ENCODE peak calls at places on chromosomes 12 and 14, in four cellular contexts. Q is stimulated activated effector memory CD8-positive, alpha-beta T cell treated with anti-CD3 and anti-CD28 coated beads, Interleukin-12 subunit alpha, Interleukin-12 subunit beta, amount 100 ng/mL, for 72 hours; P is GDM1; Z is foreskin fibroblast. T is an unnamed sample.

GRCh38 chr12:89472508-89472907 is 52.1 kb downstream of the GALNT4 start:
- DNase-seq in Q (no peak), P (no peak), Z (peak), T (no peak)

GRCh38 chr14:80136358-80136757 is 74.9 kb downstream of the DIO2 start:
- DNase-seq in Q (no peak), P (no peak), Z (no peak), T (no peak)

GRCh38 chr14:100147181-100147631 is 12.2 kb downstream of the DEGS2 start:
- DNase-seq in Q (peak), P (peak), Z (no peak), T (no peak)

GRCh38 chr12:101663298-101663697 is 34.1 kb upstream of the CHPT1 start:
- DNase-seq in Q (no peak), P (no peak), Z (no peak), T (no peak)

GRCh38 chr12:21476949-21477348 is 24.5 kb downstream of the RECQL start:
- DNase-seq in Q (no peak), P (no peak), Z (peak), T (no peak)

GRCh38 chr14:22418631-22419030 is 170.4 kb downstream of the DAD1 start:
- DNase-seq in Q (no peak), P (peak), Z (no peak), T (peak)

GRCh38 chr14:93648440-93649168 is 139.7 kb downstream of the PRIMA1 start:
- DNase-seq in Q (no peak), P (peak), Z (no peak), T (peak)

GRCh38 chr14:54981698-54982097 is 45.2 kb downstream of the WDHD1 start:
- DNase-seq in Q (no peak), P (no peak), Z (peak), T (peak)

GRCh38 chr12:96570579-96570978 is 81.2 kb downstream of the CFAP54 start:
- DNase-seq in Q (no peak), P (no peak), Z (no peak), T (no peak)

GRCh38 chr12:81284137-81284536 is 206.3 kb downstream of the ACSS3 start:
- DNase-seq in Q (no peak), P (no peak), Z (peak), T (no peak)

GRCh38 chr12:121388421-121388981 is 11.4 kb upstream of the RNF34 start:
- DNase-seq in Q (no peak), P (no peak), Z (peak), T (peak)

GRCh38 chr12:67035121-67035520 is 234.0 kb upstream of the CAND1 start:
- DNase-seq in Q (no peak), P (no peak), Z (no peak), T (no peak)

T was measured in AML-193.